ENCODE peak calls at places on chromosomes 5 and 9, in five cellular contexts. Q is mesothelial cell of epicardium; X is naive thymus-derived CD4-positive, alpha-beta T cell; J is H9; V is NAMALWA. B is an unnamed sample.

GRCh38 chr9:133605856-133606721 is 3.1 kb downstream of the FAM163B start:
- DNase-seq in Q (no peak), X (no peak), J (no peak), V (no peak), B (no peak)

GRCh38 chr9:95346021-95346420 is 28.5 kb upstream of the FANCC start:
- DNase-seq in Q (no peak), X (no peak), J (no peak), V (no peak), B (no peak)

GRCh38 chr9:81389569-81389993 is 299.8 kb downstream of the TLE1 start:
- DNase-seq in Q (no peak), X (no peak), J (no peak), V (no peak), B (no peak)

GRCh38 chr9:129131300-129132145 is 20.3 kb downstream of the PTPA start:
- DNase-seq in Q (peak), X (peak), J (peak), V (peak), B (peak)

GRCh38 chr9:101047848-101048402 is 19.4 kb downstream of the PLPPR1 start:
- DNase-seq in Q (no peak), X (no peak), J (no peak), V (no peak), B (no peak)

GRCh38 chr5:41925555-41925946 is 470 bp downstream of the FBXO4 start:
- DNase-seq in Q (no peak), X (no peak), J (no peak), V (no peak), B (peak)

GRCh38 chr5:168681556-168682183 is 102.5 kb upstream of the PANK3 start:
- DNase-seq in Q (no peak), X (no peak), J (peak), V (no peak), B (no peak)

GRCh38 chr9:38442473-38443096 is 18.3 kb upstream of the IGFBPL1 start:
- DNase-seq in Q (no peak), X (no peak), J (no peak), V (no peak), B (no peak)

GRCh38 chr9:19649672-19650071 is 139.2 kb downstream of the SLC24A2 start:
- DNase-seq in Q (no peak), X (no peak), J (no peak), V (no peak), B (no peak)

GRCh38 chr5:108637110-108637509 is 110.6 kb upstream of the FER start:
- DNase-seq in Q (no peak), X (no peak), J (no peak), V (no peak), B (no peak)

GRCh38 chr9:91182429-91182828 is 179.3 kb downstream of the AUH start:
- DNase-seq in Q (no peak), X (no peak), J (no peak), V (no peak), B (no peak)

GRCh38 chr9:131069699-131070098 is 26.6 kb upstream of the AIF1L start:
- DNase-seq in Q (no peak), X (no peak), J (no peak), V (no peak), B (no peak)